ENCODE peak calls at places on chromosome 20, in ten cellular contexts. One of them, this sample, is unnamed. For H3K4me1, the result is how much of the 10 kb centered on the place peaks cover.

GRCh38 chr20:63737940-63738686 is 1.5 kb upstream of the SLC2A4RG start:
- DNase-seq in transverse colon: peak
- DNase-seq in Peyer's patch: peak
- DNase-seq in hepatocyte: peak
- DNase-seq in mammary epithelial cell: no peak
- DNase-seq in heart right ventricle: no peak
- DNase-seq in tibial nerve: no peak
- DNase-seq in left ventricle myocardium inferior: no peak
- DNase-seq in pancreas: peak
- DNase-seq in heart left ventricle: no peak
- DNase-seq in this sample: no peak

GRCh38 chr20:34579936-34580587 is 21.5 kb downstream of the MAP1LC3A start:
- DNase-seq in tibial nerve: no peak
- DNase-seq in mammary epithelial cell: peak
- DNase-seq in hepatocyte: no peak
- DNase-seq in heart right ventricle: no peak
- DNase-seq in pancreas: no peak
- DNase-seq in heart left ventricle: no peak
- DNase-seq in Peyer's patch: no peak
- DNase-seq in left ventricle myocardium inferior: no peak
- DNase-seq in transverse colon: peak
- DNase-seq in this sample: peak

GRCh38 chr20:18180815-18181214 is 43.2 kb downstream of the KAT14 start:
- DNase-seq in hepatocyte: no peak
- DNase-seq in transverse colon: no peak
- DNase-seq in left ventricle myocardium inferior: no peak
- DNase-seq in heart right ventricle: no peak
- DNase-seq in pancreas: no peak
- DNase-seq in heart left ventricle: no peak
- DNase-seq in Peyer's patch: no peak
- DNase-seq in tibial nerve: no peak
- DNase-seq in mammary epithelial cell: no peak
- DNase-seq in this sample: no peak

GRCh38 chr20:9179867-9180266 is 111.0 kb downstream of the PLCB4 start:
- DNase-seq in transverse colon: no peak
- DNase-seq in hepatocyte: no peak
- DNase-seq in pancreas: no peak
- DNase-seq in mammary epithelial cell: no peak
- DNase-seq in left ventricle myocardium inferior: no peak
- DNase-seq in heart left ventricle: no peak
- DNase-seq in tibial nerve: no peak
- DNase-seq in Peyer's patch: no peak
- DNase-seq in heart right ventricle: no peak
- DNase-seq in this sample: no peak

GRCh38 chr20:54208492-54209044 is 681 bp downstream of the PFDN4 start:
- DNase-seq in left ventricle myocardium inferior: no peak
- DNase-seq in heart right ventricle: peak
- DNase-seq in mammary epithelial cell: peak
- DNase-seq in pancreas: no peak
- DNase-seq in heart left ventricle: no peak
- DNase-seq in tibial nerve: no peak
- DNase-seq in transverse colon: no peak
- DNase-seq in Peyer's patch: no peak
- DNase-seq in hepatocyte: peak
- DNase-seq in this sample: no peak

GRCh38 chr20:44264287-44264686 is 17.2 kb downstream of the GDAP1L1 start:
- DNase-seq in tibial nerve: no peak
- DNase-seq in transverse colon: no peak
- DNase-seq in heart right ventricle: no peak
- DNase-seq in Peyer's patch: no peak
- DNase-seq in pancreas: no peak
- DNase-seq in heart left ventricle: no peak
- DNase-seq in left ventricle myocardium inferior: no peak
- DNase-seq in hepatocyte: peak
- DNase-seq in mammary epithelial cell: peak
- DNase-seq in this sample: peak

GRCh38 chr20:20276806-20277530 is 90.9 kb upstream of the INSM1 start:
- DNase-seq in tibial nerve: no peak
- DNase-seq in hepatocyte: no peak
- DNase-seq in transverse colon: no peak
- DNase-seq in pancreas: no peak
- DNase-seq in Peyer's patch: no peak
- DNase-seq in heart right ventricle: no peak
- DNase-seq in heart left ventricle: peak
- DNase-seq in mammary epithelial cell: no peak
- DNase-seq in left ventricle myocardium inferior: no peak
- DNase-seq in this sample: no peak

GRCh38 chr20:56358600-56359211 is at the start of gene FAM210B:
- DNase-seq in heart left ventricle: peak
- DNase-seq in mammary epithelial cell: peak
- DNase-seq in pancreas: peak
- DNase-seq in left ventricle myocardium inferior: peak
- DNase-seq in tibial nerve: peak
- DNase-seq in hepatocyte: peak
- DNase-seq in heart right ventricle: peak
- DNase-seq in Peyer's patch: peak
- DNase-seq in transverse colon: peak
- DNase-seq in this sample: peak

DNA sequence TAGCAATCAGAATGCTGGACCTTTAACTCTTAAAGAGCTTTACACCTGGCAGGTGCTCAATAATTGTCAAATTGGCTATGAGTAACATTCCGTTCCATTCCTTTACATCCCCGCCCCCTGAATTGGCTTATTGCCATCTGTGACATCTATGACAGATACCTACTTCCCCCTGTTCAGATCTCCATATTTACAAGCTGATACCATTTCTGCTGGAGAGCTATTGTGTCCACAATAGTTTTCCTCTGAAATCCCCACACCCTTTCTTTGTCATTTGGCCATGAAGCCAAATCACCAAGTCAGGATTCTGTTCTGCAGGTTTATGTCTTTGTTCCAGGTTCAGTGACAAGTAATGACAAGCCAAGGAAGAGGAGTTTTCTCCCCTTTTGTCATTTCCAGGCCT is 3.2 kb downstream of the CDH26 start:
- DNase-seq in left ventricle myocardium inferior: no peak
- DNase-seq in hepatocyte: no peak
- DNase-seq in mammary epithelial cell: peak
- DNase-seq in heart left ventricle: no peak
- DNase-seq in heart right ventricle: no peak
- DNase-seq in transverse colon: no peak
- DNase-seq in Peyer's patch: no peak
- DNase-seq in pancreas: no peak
- DNase-seq in tibial nerve: no peak
- DNase-seq in this sample: peak
- TF ChIP-seq CTCF in left ventricle myocardium inferior: no peak
- TF ChIP-seq CTCF in hepatocyte: no peak
- TF ChIP-seq CTCF in mammary epithelial cell: no peak
- TF ChIP-seq CTCF in heart left ventricle: no peak
- TF ChIP-seq CTCF in heart right ventricle: no peak
- TF ChIP-seq CTCF in transverse colon: no peak
- TF ChIP-seq CTCF in Peyer's patch: no peak
- TF ChIP-seq CTCF in pancreas: no peak
- TF ChIP-seq CTCF in tibial nerve: no peak
- TF ChIP-seq CTCF in this sample: no peak

DNA sequence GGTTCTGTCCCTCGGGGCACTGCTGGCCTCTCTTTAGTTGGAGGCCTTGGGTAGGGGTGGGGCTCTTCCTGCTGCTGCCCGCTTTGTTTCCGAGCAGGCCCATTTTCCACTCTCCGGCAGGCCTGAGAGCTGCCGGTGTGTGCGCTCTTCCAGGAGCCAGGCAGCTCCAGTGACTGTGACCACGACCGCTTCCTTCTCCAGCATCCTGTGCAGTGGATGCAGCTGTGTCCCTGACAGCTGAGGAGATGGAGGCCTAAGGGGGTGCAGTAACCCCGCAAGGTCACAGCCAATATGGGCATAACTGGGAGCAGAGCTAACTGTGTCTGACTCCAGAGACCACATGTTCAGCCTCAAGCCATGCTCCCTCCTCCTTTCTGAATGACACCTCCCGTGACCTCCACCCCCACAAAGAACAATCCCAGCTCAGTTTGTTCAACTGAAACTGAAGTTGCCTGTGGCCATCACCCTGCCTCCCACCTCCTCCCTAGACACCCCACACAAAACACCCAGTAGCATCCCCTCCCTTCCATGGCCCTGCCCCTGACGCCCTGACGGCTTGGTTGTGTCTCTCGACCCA is 28.0 kb downstream of the SPATA2 start:
- DNase-seq in left ventricle myocardium inferior: no peak
- DNase-seq in transverse colon: no peak
- DNase-seq in pancreas: no peak
- DNase-seq in heart right ventricle: peak
- DNase-seq in tibial nerve: no peak
- DNase-seq in hepatocyte: no peak
- DNase-seq in mammary epithelial cell: no peak
- DNase-seq in Peyer's patch: no peak
- DNase-seq in heart left ventricle: no peak
- DNase-seq in this sample: no peak
- H3K27ac ChIP-seq in left ventricle myocardium inferior: peak
- H3K27ac ChIP-seq in transverse colon: peak
- H3K27ac ChIP-seq in pancreas: peak
- H3K27ac ChIP-seq in heart right ventricle: peak
- H3K27ac ChIP-seq in tibial nerve: peak
- H3K27ac ChIP-seq in hepatocyte: no peak
- H3K27ac ChIP-seq in mammary epithelial cell: no peak
- H3K27ac ChIP-seq in Peyer's patch: peak
- H3K27ac ChIP-seq in heart left ventricle: peak
- H3K27ac ChIP-seq in this sample: no peak

GRCh38 chr20:39216195-39216594 is 254.1 kb downstream of the DHX35 start:
- DNase-seq in hepatocyte: no peak
- DNase-seq in left ventricle myocardium inferior: no peak
- DNase-seq in mammary epithelial cell: no peak
- DNase-seq in heart right ventricle: no peak
- DNase-seq in pancreas: no peak
- DNase-seq in Peyer's patch: no peak
- DNase-seq in heart left ventricle: no peak
- DNase-seq in transverse colon: no peak
- DNase-seq in tibial nerve: no peak
- DNase-seq in this sample: no peak

GRCh38 chr20:39213476-39214145 is 251.5 kb downstream of the DHX35 start:
- DNase-seq in heart right ventricle: no peak
- DNase-seq in transverse colon: no peak
- DNase-seq in heart left ventricle: no peak
- DNase-seq in hepatocyte: no peak
- DNase-seq in pancreas: no peak
- DNase-seq in left ventricle myocardium inferior: no peak
- DNase-seq in Peyer's patch: no peak
- DNase-seq in tibial nerve: no peak
- DNase-seq in mammary epithelial cell: no peak
- DNase-seq in this sample: no peak

GRCh38 chr20:39210331-39211074 is 248.4 kb downstream of the DHX35 start:
- DNase-seq in hepatocyte: no peak
- DNase-seq in tibial nerve: no peak
- DNase-seq in heart left ventricle: no peak
- DNase-seq in transverse colon: peak
- DNase-seq in left ventricle myocardium inferior: no peak
- DNase-seq in heart right ventricle: no peak
- DNase-seq in mammary epithelial cell: no peak
- DNase-seq in pancreas: no peak
- DNase-seq in Peyer's patch: no peak
- DNase-seq in this sample: no peak

DNA sequence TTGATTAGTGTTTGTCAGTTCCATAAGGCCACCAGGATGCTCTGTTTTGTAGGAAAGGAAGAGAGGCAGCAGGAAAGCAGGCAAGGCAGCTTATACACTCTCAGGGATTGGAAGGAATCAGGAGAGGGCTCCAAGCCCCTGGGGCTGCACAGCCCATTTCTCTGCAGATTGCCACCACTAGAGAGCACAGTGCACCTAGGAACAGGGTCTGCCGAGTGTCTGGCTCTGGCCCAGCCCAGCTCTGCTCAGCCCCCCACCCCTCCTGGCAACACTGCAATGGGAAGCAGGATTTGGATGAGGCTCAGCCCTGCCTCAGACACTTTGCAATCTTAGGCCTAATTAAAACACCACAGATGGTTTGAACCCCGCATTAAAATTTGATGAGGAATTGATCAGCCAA is 252.6 kb downstream of the DHX35 start:
- DNase-seq in mammary epithelial cell: no peak
- DNase-seq in pancreas: no peak
- DNase-seq in heart left ventricle: no peak
- DNase-seq in Peyer's patch: no peak
- DNase-seq in heart right ventricle: no peak
- DNase-seq in transverse colon: no peak
- DNase-seq in tibial nerve: no peak
- DNase-seq in hepatocyte: no peak
- DNase-seq in left ventricle myocardium inferior: no peak
- DNase-seq in this sample: no peak
- H3K4me1 ChIP-seq in mammary epithelial cell: under half
- H3K4me1 ChIP-seq in pancreas: under half
- H3K4me1 ChIP-seq in heart left ventricle: under half
- H3K4me1 ChIP-seq in Peyer's patch: under half
- H3K4me1 ChIP-seq in heart right ventricle: under half
- H3K4me1 ChIP-seq in transverse colon: under half
- H3K4me1 ChIP-seq in tibial nerve: under half
- H3K4me1 ChIP-seq in hepatocyte: under half
- H3K4me1 ChIP-seq in left ventricle myocardium inferior: under half
- H3K4me1 ChIP-seq in this sample: under half

GRCh38 chr20:24297928-24298327 is 171.5 kb upstream of the SYNDIG1 start:
- DNase-seq in tibial nerve: no peak
- DNase-seq in Peyer's patch: no peak
- DNase-seq in mammary epithelial cell: no peak
- DNase-seq in left ventricle myocardium inferior: no peak
- DNase-seq in heart left ventricle: no peak
- DNase-seq in hepatocyte: no peak
- DNase-seq in pancreas: no peak
- DNase-seq in transverse colon: no peak
- DNase-seq in heart right ventricle: no peak
- DNase-seq in this sample: no peak

GRCh38 chr20:24305366-24305765 is 164.1 kb upstream of the SYNDIG1 start:
- DNase-seq in transverse colon: no peak
- DNase-seq in Peyer's patch: no peak
- DNase-seq in left ventricle myocardium inferior: no peak
- DNase-seq in heart right ventricle: no peak
- DNase-seq in hepatocyte: no peak
- DNase-seq in pancreas: no peak
- DNase-seq in mammary epithelial cell: no peak
- DNase-seq in heart left ventricle: no peak
- DNase-seq in tibial nerve: no peak
- DNase-seq in this sample: no peak

DNA sequence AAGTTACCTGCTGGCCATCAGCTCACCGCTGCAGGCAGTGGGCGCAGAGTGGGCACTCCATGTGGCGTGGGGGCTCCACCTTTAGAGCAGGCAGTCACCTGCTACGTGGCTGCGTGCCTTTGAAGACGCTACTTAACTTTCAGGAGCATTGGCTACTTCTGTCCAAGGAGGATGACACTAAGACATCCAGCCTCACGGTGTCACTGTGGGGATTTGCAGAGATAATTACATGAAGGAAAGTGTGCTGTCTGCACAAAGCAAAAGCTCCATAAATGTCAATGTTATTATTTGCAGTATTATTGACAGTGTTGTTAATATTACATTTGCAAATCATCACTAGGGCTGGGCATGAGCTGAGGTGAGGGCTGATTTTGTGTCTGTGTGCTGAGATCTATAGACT is 166.0 kb upstream of the SYNDIG1 start:
- DNase-seq in tibial nerve: no peak
- DNase-seq in Peyer's patch: no peak
- DNase-seq in heart left ventricle: no peak
- DNase-seq in transverse colon: no peak
- DNase-seq in hepatocyte: peak
- DNase-seq in heart right ventricle: no peak
- DNase-seq in pancreas: no peak
- DNase-seq in left ventricle myocardium inferior: no peak
- DNase-seq in mammary epithelial cell: no peak
- DNase-seq in this sample: no peak
- TF ChIP-seq CTCF in tibial nerve: no peak
- TF ChIP-seq CTCF in Peyer's patch: no peak
- TF ChIP-seq CTCF in heart left ventricle: no peak
- TF ChIP-seq CTCF in transverse colon: no peak
- TF ChIP-seq CTCF in hepatocyte: peak
- TF ChIP-seq CTCF in heart right ventricle: peak
- TF ChIP-seq CTCF in pancreas: no peak
- TF ChIP-seq CTCF in left ventricle myocardium inferior: peak
- TF ChIP-seq CTCF in mammary epithelial cell: no peak
- TF ChIP-seq CTCF in this sample: peak